ENCODE peak calls at places on chromosomes 2 and 18, in seven cellular contexts. J is posterior vena cava; W is GM10248; X is stimulated activated CD8-positive, alpha-beta memory T cell treated with anti-CD3 and anti-CD28 coated beads, Interleukin-4, amount 100 ng/mL, for 1 hour; Y is amygdala; O is dorsolateral prefrontal cortex; T is HuH-7. P is an unnamed sample.

GRCh38 chr2:238771193-238771592 is 76.7 kb upstream of the TWIST2 start:
- DNase-seq in J (no peak), W (no peak), X (no peak), Y (no peak), O (no peak), T (no peak), P (no peak)

GRCh38 chr2:11411768-11412448 is 54.1 kb downstream of the E2F6 start:
- DNase-seq in J (no peak), W (no peak), X (no peak), Y (no peak), O (peak; percentile 64), T (peak; percentile 66), P (no peak)

GRCh38 chr2:57878573-57878910 is 168.1 kb upstream of the VRK2 start:
- DNase-seq in J (no peak), W (no peak), X (no peak), Y (no peak), O (peak; percentile 19), T (no peak), P (no peak)

GRCh38 chr2:112869258-112869842 is 32.8 kb upstream of the IL1B start:
- DNase-seq in J (peak; percentile 91), W (no peak), X (no peak), Y (no peak), O (no peak), T (no peak), P (no peak)

GRCh38 chr2:121810959-121811853 is 55.8 kb downstream of the TSN start:
- DNase-seq in J (no peak), W (peak; percentile 58), X (no peak), Y (peak; percentile 31), O (peak; percentile 84), T (peak; percentile 62), P (no peak)

GRCh38 chr2:132909427-132909826 is 239.4 kb upstream of the LYPD1 start:
- DNase-seq in J (no peak), W (no peak), X (no peak), Y (no peak), O (no peak), T (no peak), P (no peak)

GRCh38 chr2:159168707-159169106 is 117.8 kb downstream of the WDSUB1 start:
- DNase-seq in J (no peak), W (no peak), X (no peak), Y (no peak), O (no peak), T (no peak), P (no peak)

GRCh38 chr2:29560566-29560965 is 360.8 kb downstream of the ALK start:
- DNase-seq in J (no peak), W (no peak), X (no peak), Y (no peak), O (no peak), T (no peak), P (no peak)

GRCh38 chr2:27724905-27725693 is 46.4 kb upstream of the MRPL33 start:
- DNase-seq in J (no peak), W (no peak), X (no peak), Y (no peak), O (no peak), T (no peak), P (peak; percentile 12)

GRCh38 chr2:100423631-100424030 is 6.2 kb upstream of the CHST10 start:
- DNase-seq in J (no peak), W (no peak), X (no peak), Y (no peak), O (no peak), T (no peak), P (no peak)

GRCh38 chr2:102346381-102347130 is 9.0 kb upstream of the IL18R1 start:
- DNase-seq in J (no peak), W (no peak), X (no peak), Y (no peak), O (no peak), T (no peak), P (no peak)

GRCh38 chr2:151381266-151381665 is 23.9 kb downstream of the TNFAIP6 start:
- DNase-seq in J (no peak), W (no peak), X (no peak), Y (no peak), O (no peak), T (no peak), P (no peak)

GRCh38 chr2:853203-853870 is 97.3 kb upstream of the SNTG2 start:
- DNase-seq in J (no peak), W (no peak), X (no peak), Y (no peak), O (no peak), T (no peak), P (no peak)

GRCh38 chr2:71787108-71787415 is 333.7 kb downstream of the DYSF start:
- DNase-seq in J (no peak), W (no peak), X (no peak), Y (no peak), O (no peak), T (no peak), P (no peak)

GRCh38 chr18:45678850-45679249 is 45.1 kb upstream of the SLC14A1 start:
- DNase-seq in J (no peak), W (no peak), X (no peak), Y (no peak), O (no peak), T (no peak), P (no peak)

GRCh38 chr18:63301458-63301857 is 18.1 kb downstream of the BCL2 start:
- DNase-seq in J (peak; percentile 87), W (no peak), X (no peak), Y (no peak), O (no peak), T (no peak), P (no peak)

GRCh38 chr18:68532328-68532885 is 182.5 kb downstream of the TMX3 start:
- DNase-seq in J (no peak), W (no peak), X (no peak), Y (no peak), O (no peak), T (no peak), P (no peak)

GRCh38 chr2:120576509-120577474 is 158.9 kb upstream of the GLI2 start:
- DNase-seq in J (no peak), W (no peak), X (no peak), Y (no peak), O (no peak), T (no peak), P (no peak)

GRCh38 chr2:203908344-203909185 is 28.0 kb upstream of the ICOS start:
- DNase-seq in J (no peak), W (no peak), X (no peak), Y (no peak), O (no peak), T (no peak), P (no peak)

GRCh38 chr2:58638256-58638795 is 397.2 kb upstream of the FANCL start:
- DNase-seq in J (no peak), W (no peak), X (no peak), Y (no peak), O (no peak), T (no peak), P (no peak)

GRCh38 chr2:146820672-146821071 is 1024.2 kb upstream of the ACVR2A start:
- DNase-seq in J (no peak), W (no peak), X (no peak), Y (no peak), O (no peak), T (no peak), P (no peak)

GRCh38 chr2:10504994-10505820 is 57.1 kb upstream of the ODC1 start:
- DNase-seq in J (peak; percentile 35), W (no peak), X (no peak), Y (no peak), O (no peak), T (no peak), P (peak; percentile 14)

GRCh38 chr18:56115072-56116038 is 523.0 kb downstream of the TXNL1 start:
- DNase-seq in J (no peak), W (no peak), X (no peak), Y (no peak), O (no peak), T (no peak), P (no peak)

GRCh38 chr2:161041356-161041755 is 118.9 kb upstream of the TANK start:
- DNase-seq in J (no peak), W (no peak), X (no peak), Y (no peak), O (no peak), T (no peak), P (no peak)

GRCh38 chr2:47357475-47357874 is 45.5 kb upstream of the MSH2 start:
- DNase-seq in J (no peak), W (no peak), X (no peak), Y (no peak), O (no peak), T (no peak), P (no peak)